ENCODE peak calls at places on chromosomes 12 and 14, in four cellular contexts. J, H, G and B are unnamed samples.

GRCh38 chr14:87252103-87252502 is 740.9 kb downstream of the GALC start:
- DNase-seq in J (peak), H (no peak), G (no peak), B (no peak)

GRCh38 chr12:128259556-128260070 is 7.4 kb upstream of the TMEM132C start:
- DNase-seq in H (no peak), J (peak), G (no peak), B (no peak)

GRCh38 chr12:130765186-130765659 is 49.1 kb upstream of the RIMBP2 start:
- DNase-seq in J (no peak), H (no peak), G (no peak), B (no peak)

GRCh38 chr12:130989391-130989790 is 35.7 kb downstream of the ADGRD1 start:
- DNase-seq in J (no peak), H (peak), G (no peak), B (no peak)

GRCh38 chr12:11719678-11720099 is 70.2 kb downstream of the ETV6 start:
- DNase-seq in G (no peak), H (peak), J (peak), B (peak)

GRCh38 chr12:96425321-96425720 is 25.1 kb upstream of the CDK17 start:
- DNase-seq in H (no peak), G (no peak), J (no peak), B (no peak)

GRCh38 chr12:73445658-73446324 is 1091.8 kb upstream of the ATXN7L3B start:
- DNase-seq in H (no peak), J (no peak), G (no peak), B (no peak)

GRCh38 chr14:55448146-55448614 is 7.8 kb upstream of the TBPL2 start:
- DNase-seq in H (no peak), G (no peak), J (peak), B (no peak)

GRCh38 chr14:29741909-29742401 is 185.7 kb downstream of the PRKD1 start:
- DNase-seq in H (no peak), G (no peak), J (peak), B (no peak)

GRCh38 chr12:75979181-75979580 is 52.4 kb downstream of the PHLDA1 start:
- DNase-seq in J (no peak), G (peak), H (no peak), B (no peak)

GRCh38 chr12:93229494-93230310 is 148.0 kb upstream of the NUDT4 start:
- DNase-seq in G (no peak), J (no peak), H (no peak), B (no peak)

GRCh38 chr12:119068129-119068856 is 87.0 kb downstream of the SRRM4 start:
- DNase-seq in J (no peak), G (no peak), H (no peak), B (no peak)

GRCh38 chr14:79557309-79557708 is 654.0 kb downstream of the DIO2 start:
- DNase-seq in H (no peak), J (no peak), G (no peak), B (no peak)

GRCh38 chr14:36271939-36272907 is 48.2 kb downstream of the MBIP start:
- DNase-seq in G (no peak), J (no peak), H (no peak), B (no peak)

GRCh38 chr12:56836317-56836716 is 73.2 kb downstream of the HSD17B6 start:
- DNase-seq in J (no peak), G (no peak), H (peak), B (peak)
- H3K27ac ChIP-seq in J (no peak), G (no peak), H (peak), B (peak)

GRCh38 chr12:104566244-104566993 is 109.7 kb downstream of the CHST11 start:
- DNase-seq in H (no peak), J (no peak), G (no peak), B (no peak)

GRCh38 chr12:104568881-104569280 is 112.1 kb downstream of the CHST11 start:
- DNase-seq in G (no peak), J (no peak), H (no peak), B (no peak)

GRCh38 chr12:104565606-104566243 is 109.0 kb downstream of the CHST11 start:
- DNase-seq in J (no peak), H (peak), G (no peak), B (no peak)

GRCh38 chr12:104569348-104570173 is 112.8 kb downstream of the CHST11 start:
- DNase-seq in G (peak), H (no peak), J (peak), B (no peak)

DNA sequence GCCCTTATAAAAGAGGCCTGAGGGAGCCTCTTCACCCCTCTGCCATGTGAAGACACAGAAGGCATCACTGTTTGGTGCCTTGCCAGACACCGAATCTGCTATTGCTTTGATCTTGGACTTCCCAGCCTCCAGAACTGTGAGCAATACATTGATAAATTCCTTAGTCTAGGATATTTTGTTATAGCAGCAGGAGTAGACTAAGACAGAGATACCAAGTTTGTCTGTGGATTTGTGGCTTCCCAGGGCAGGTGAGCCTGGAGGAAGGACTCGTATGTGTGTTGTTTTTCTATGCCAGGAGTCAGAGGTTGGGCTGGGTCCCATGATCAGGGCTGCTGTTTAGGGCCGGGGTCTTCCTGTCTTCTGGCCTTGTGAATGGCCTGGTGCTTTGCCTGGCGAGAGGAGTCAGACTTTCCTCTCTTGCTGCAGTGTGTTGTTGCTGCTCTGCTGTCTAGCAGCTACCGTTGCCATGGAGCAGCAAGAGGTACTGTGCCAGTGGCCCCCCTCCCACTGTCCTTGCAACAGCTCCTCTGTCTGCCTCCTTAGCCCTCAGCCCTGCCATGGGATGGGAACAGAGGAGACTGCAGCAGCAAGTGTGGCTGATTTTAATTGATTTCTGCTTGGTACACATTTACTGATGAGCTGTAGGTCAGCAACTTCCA is 111.2 kb downstream of the CHST11 start:
- DNase-seq in G (no peak), J (no peak), H (no peak), B (no peak)
- H3K27ac ChIP-seq in G (peak), J (no peak), H (no peak), B (no peak)

GRCh38 chr12:124328116-124328515 is 33.2 kb downstream of the RFLNA start:
- DNase-seq in J (no peak), G (no peak), H (no peak), B (no peak)
- H3K27ac ChIP-seq in J (no peak), G (no peak), H (peak), B (peak)

DNA sequence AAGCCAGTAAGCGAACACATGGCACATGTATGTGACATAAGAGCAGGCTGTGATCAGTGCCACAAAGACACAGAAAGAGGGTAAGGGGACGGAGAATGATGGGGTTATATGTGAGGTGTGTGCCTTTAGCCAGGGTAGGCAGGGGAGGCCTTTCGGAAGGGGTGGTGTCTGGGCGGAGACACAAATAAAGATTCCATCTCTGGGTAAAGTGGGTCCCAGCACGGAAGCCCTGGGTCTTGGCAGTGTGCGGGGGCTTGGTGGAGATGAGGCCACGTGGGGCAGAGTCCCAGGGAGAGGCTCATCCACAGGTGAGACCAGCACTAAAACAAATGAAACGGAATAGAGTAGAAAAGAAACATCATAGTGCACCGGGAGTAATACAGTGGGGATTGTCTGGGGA is 56.4 kb upstream of the SCN8A start:
- DNase-seq in H (no peak), J (no peak), G (no peak), B (no peak)
- H3K27ac ChIP-seq in H (no peak), J (no peak), G (no peak), B (no peak)

GRCh38 chr12:46366771-46367170 is 5.8 kb downstream of the SLC38A2 start:
- DNase-seq in H (no peak), J (no peak), G (no peak), B (no peak)

GRCh38 chr12:46368138-46368537 is 4.4 kb downstream of the SLC38A2 start:
- DNase-seq in G (no peak), J (no peak), H (no peak), B (no peak)

GRCh38 chr12:46368684-46369083 is 3.9 kb downstream of the SLC38A2 start:
- DNase-seq in J (no peak), H (no peak), G (no peak), B (no peak)

GRCh38 chr12:46365951-46366379 is 6.6 kb downstream of the SLC38A2 start:
- DNase-seq in J (no peak), G (no peak), H (no peak), B (no peak)

DNA sequence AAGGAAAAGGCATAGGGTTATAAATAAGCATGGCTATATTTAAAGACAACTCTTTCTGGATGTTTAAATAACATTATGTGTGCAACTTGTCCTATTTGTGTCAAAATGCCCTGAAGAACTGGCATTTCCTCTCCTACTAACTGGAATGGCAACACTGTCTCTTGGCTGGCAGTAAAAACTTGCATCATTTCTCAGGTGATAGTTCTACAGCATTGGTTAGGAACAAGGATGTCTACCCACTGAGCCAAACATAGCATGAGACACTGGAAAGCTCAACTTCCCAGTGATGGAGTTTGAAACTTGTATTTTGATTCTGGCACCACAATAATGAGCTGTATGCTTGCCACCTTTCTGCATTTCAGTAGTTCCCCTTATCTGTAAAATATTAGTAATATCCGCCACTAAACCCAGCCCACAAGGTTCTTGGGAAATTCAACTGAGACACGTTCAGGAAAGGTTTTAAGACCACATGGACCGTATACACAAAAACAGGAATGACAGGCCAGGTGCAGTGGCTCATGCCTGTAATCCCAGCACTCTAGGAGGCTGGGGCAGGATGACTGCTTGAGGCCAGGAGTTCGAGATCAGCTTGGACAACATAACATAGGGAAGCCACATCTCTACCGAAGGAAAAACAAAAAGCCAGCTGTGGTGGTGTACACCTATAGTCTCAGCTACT is 5.1 kb downstream of the SLC38A2 start:
- DNase-seq in G (no peak), H (no peak), J (no peak), B (no peak)
- H3K27ac ChIP-seq in G (no peak), H (peak), J (peak), B (peak)

DNA sequence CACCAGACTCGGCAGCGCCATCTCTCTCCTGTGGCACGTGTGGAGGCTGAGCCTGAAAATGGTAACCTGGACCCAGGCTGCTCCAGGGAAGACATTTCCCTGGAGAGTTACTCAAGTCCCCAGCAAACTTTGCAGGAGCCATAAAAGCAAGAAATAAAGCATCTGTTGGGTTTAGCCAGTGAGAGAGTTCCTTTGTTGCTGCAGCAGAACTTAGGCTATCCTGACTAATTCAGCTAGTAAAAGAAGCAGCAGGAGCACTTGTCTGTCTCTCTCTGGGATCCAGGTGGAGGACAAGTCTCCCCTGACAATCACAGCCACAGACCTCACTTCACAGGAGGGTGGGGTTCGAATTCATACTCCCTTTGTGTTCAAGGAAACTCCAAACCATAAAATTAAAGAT is 79.2 kb upstream of the DIO3 start:
- DNase-seq in G (no peak), H (no peak), J (no peak), B (no peak)
- H3K27ac ChIP-seq in G (no peak), H (no peak), J (no peak), B (no peak)

GRCh38 chr14:75825147-75825592 is 156.6 kb downstream of the TGFB3 start:
- DNase-seq in G (no peak), H (no peak), J (peak), B (no peak)

GRCh38 chr14:75822522-75823288 is 159.1 kb downstream of the TGFB3 start:
- DNase-seq in H (peak), J (no peak), G (no peak), B (no peak)

GRCh38 chr14:75821828-75822521 is 159.8 kb downstream of the TGFB3 start:
- DNase-seq in G (no peak), J (no peak), H (no peak), B (no peak)

GRCh38 chr14:75824328-75824727 is 157.5 kb downstream of the TGFB3 start:
- DNase-seq in H (no peak), J (no peak), G (no peak), B (no peak)

DNA sequence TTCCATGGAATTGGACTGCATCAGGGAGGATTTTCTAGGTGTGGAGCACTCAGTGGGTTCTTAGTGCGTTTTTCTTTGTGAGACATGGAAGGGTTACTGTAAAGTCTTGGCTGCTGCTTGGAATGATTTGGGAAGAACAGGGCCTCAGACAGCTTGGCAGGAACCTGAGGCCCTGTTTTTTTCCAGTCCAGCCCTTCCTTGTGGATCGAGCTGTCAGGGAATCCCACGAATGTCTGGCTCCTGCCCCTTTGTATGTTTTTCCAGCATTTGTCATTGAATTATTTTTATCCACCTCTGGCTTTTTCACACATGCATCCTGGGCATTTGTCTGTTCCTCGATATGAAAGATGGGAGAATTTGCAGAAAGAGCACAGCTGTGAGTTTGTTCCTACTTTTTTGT is 158.5 kb downstream of the TGFB3 start:
- DNase-seq in H (peak), J (no peak), G (no peak), B (no peak)
- H3K27ac ChIP-seq in H (peak), J (no peak), G (no peak), B (no peak)

DNA sequence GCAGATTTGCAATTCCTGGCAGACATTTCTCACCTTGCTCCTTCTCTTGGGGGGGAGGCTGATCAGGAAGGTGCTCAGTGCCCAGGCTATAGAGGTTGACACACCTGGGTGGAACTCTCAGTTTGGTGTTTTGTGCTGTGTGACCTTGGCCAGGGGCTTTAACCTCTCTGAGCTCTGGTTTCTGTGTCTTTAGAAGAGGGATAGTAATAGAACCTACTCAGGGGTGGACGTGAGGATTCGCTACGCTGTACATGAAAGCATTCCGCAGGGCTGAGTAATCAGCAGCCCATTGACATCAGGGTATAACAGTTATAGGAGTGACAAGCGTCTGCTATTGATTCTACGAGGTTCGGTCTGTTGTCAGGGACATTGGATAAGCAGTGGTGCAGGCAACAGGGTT is 98.1 kb downstream of the PHETA1 start:
- DNase-seq in G (no peak), H (no peak), J (no peak), B (no peak)
- H3K27ac ChIP-seq in G (no peak), H (no peak), J (no peak), B (no peak)

GRCh38 chr14:100486025-100486828 is 101.0 kb downstream of the BEGAIN start:
- DNase-seq in J (peak), G (peak), H (no peak), B (no peak)
- H3K27ac ChIP-seq in J (no peak), G (no peak), H (no peak), B (no peak)

DNA sequence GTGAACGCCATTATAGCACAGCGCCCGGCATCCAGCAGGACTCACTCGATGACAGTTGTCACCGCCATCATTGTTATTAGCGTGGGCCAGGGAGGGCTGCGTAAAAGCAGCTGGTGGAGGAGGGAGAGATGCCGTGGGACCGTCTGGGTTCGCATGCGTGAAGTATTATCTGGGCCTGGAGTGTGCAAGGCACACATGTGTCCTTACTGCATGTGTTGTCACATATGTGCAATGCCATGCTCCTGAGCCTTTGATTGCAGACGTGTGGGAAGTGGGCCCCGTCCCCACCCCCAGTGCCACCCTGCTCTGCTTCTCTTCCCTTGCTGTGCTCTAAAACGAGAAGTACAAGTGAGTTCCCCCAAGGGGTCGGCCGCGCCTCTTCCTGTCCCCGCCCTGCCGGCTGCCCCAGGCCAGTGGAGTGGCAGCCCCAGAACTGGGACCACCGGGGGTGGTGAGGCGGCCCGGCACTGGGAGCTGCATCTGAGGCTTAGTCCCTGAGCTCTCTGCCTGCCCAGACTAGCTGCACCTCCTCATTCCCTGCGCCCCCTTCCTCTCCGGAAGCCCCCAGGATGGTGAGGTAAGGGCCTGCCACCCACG is at the start of gene PTPN6:
- DNase-seq in J (peak), G (peak), H (peak), B (peak)
- H3K27ac ChIP-seq in J (no peak), G (peak), H (peak), B (no peak)